ENCODE peak calls at places on chromosomes 16 and 17, in nine cellular contexts. One of them, this sample, is unnamed.
A peak's percentile ranks its signal among the peaks of the same experiment; 100 is the strongest.

GRCh38 chr16:89917773-89918452 is 749 bp upstream of the MC1R start:
- DNase-seq in HCT116: peak; percentile 96
- DNase-seq in IMR-90: peak; percentile 73
- DNase-seq in H7: peak; percentile 86
- DNase-seq in spleen: peak; percentile 94
- DNase-seq in CD4-positive, CD25-positive, alpha-beta regulatory T cell: peak; percentile 58
- DNase-seq in GM06990: peak; percentile 90
- DNase-seq in body of pancreas: peak; percentile 67
- DNase-seq in GM23338: peak; percentile 73
- DNase-seq in this sample: peak; percentile 96

GRCh38 chr17:6455321-6455705 is 11.1 kb downstream of the PIMREG start:
- DNase-seq in GM06990: peak; percentile 59
- DNase-seq in spleen: peak; percentile 91
- DNase-seq in HCT116: no peak
- DNase-seq in GM23338: peak; percentile 76
- DNase-seq in IMR-90: peak; percentile 17
- DNase-seq in body of pancreas: peak; percentile 23
- DNase-seq in H7: peak; percentile 89
- DNase-seq in CD4-positive, CD25-positive, alpha-beta regulatory T cell: no peak
- DNase-seq in this sample: no peak

GRCh38 chr17:19013806-19014627 is 9.5 kb upstream of the FAM83G start:
- DNase-seq in spleen: peak; percentile 18
- DNase-seq in GM23338: no peak
- DNase-seq in HCT116: no peak
- DNase-seq in IMR-90: no peak
- DNase-seq in H7: no peak
- DNase-seq in body of pancreas: no peak
- DNase-seq in CD4-positive, CD25-positive, alpha-beta regulatory T cell: no peak
- DNase-seq in GM06990: no peak
- DNase-seq in this sample: no peak

GRCh38 chr17:74431568-74432483 is at the start of gene GPRC5C:
- DNase-seq in GM06990: peak; percentile 63
- DNase-seq in IMR-90: no peak
- DNase-seq in HCT116: peak; percentile 66
- DNase-seq in GM23338: peak; percentile 88
- DNase-seq in body of pancreas: peak; percentile 95
- DNase-seq in CD4-positive, CD25-positive, alpha-beta regulatory T cell: no peak
- DNase-seq in spleen: peak; percentile 84
- DNase-seq in H7: peak; percentile 95
- DNase-seq in this sample: no peak

GRCh38 chr16:49952386-49952785 is 72.6 kb upstream of the CNEP1R1 start:
- DNase-seq in spleen: no peak
- DNase-seq in IMR-90: no peak
- DNase-seq in H7: no peak
- DNase-seq in body of pancreas: no peak
- DNase-seq in GM23338: no peak
- DNase-seq in HCT116: peak; percentile 4
- DNase-seq in CD4-positive, CD25-positive, alpha-beta regulatory T cell: no peak
- DNase-seq in GM06990: no peak
- DNase-seq in this sample: peak; percentile 21

GRCh38 chr16:57192720-57193486 is 6.8 kb downstream of the RSPRY1 start:
- DNase-seq in HCT116: no peak
- DNase-seq in CD4-positive, CD25-positive, alpha-beta regulatory T cell: no peak
- DNase-seq in spleen: no peak
- DNase-seq in GM06990: no peak
- DNase-seq in IMR-90: peak; percentile 69
- DNase-seq in GM23338: no peak
- DNase-seq in H7: no peak
- DNase-seq in body of pancreas: no peak
- DNase-seq in this sample: peak; percentile 65

GRCh38 chr16:10080031-10080772 is 102.0 kb downstream of the GRIN2A start:
- DNase-seq in HCT116: peak; percentile 15
- DNase-seq in spleen: no peak
- DNase-seq in CD4-positive, CD25-positive, alpha-beta regulatory T cell: no peak
- DNase-seq in GM23338: no peak
- DNase-seq in H7: no peak
- DNase-seq in IMR-90: no peak
- DNase-seq in GM06990: no peak
- DNase-seq in body of pancreas: peak; percentile 63
- DNase-seq in this sample: peak; percentile 25

GRCh38 chr17:71378036-71378435 is 742.8 kb upstream of the SOX9 start:
- DNase-seq in IMR-90: no peak
- DNase-seq in CD4-positive, CD25-positive, alpha-beta regulatory T cell: no peak
- DNase-seq in GM23338: no peak
- DNase-seq in spleen: no peak
- DNase-seq in body of pancreas: no peak
- DNase-seq in H7: no peak
- DNase-seq in HCT116: no peak
- DNase-seq in GM06990: no peak
- DNase-seq in this sample: no peak

GRCh38 chr17:1518410-1518809 is 2.0 kb upstream of the INPP5K start:
- DNase-seq in spleen: no peak
- DNase-seq in IMR-90: no peak
- DNase-seq in H7: no peak
- DNase-seq in GM06990: no peak
- DNase-seq in GM23338: no peak
- DNase-seq in body of pancreas: no peak
- DNase-seq in HCT116: no peak
- DNase-seq in CD4-positive, CD25-positive, alpha-beta regulatory T cell: no peak
- DNase-seq in this sample: no peak

GRCh38 chr17:78128616-78129384 is at the start of gene TMC6:
- DNase-seq in spleen: peak; percentile 94
- DNase-seq in IMR-90: no peak
- DNase-seq in GM23338: peak; percentile 88
- DNase-seq in CD4-positive, CD25-positive, alpha-beta regulatory T cell: peak; percentile 69
- DNase-seq in H7: peak; percentile 99
- DNase-seq in body of pancreas: peak; percentile 78
- DNase-seq in GM06990: peak; percentile 82
- DNase-seq in HCT116: peak; percentile 64
- DNase-seq in this sample: no peak

GRCh38 chr16:74577882-74578366 is 29.0 kb downstream of the GLG1 start:
- DNase-seq in spleen: no peak
- DNase-seq in IMR-90: peak; percentile 88
- DNase-seq in body of pancreas: no peak
- DNase-seq in GM23338: no peak
- DNase-seq in GM06990: peak; percentile 55
- DNase-seq in H7: no peak
- DNase-seq in HCT116: peak; percentile 94
- DNase-seq in CD4-positive, CD25-positive, alpha-beta regulatory T cell: no peak
- DNase-seq in this sample: peak; percentile 26

GRCh38 chr17:55200904-55201608 is 63.7 kb upstream of the HLF start:
- DNase-seq in GM23338: no peak
- DNase-seq in body of pancreas: no peak
- DNase-seq in GM06990: no peak
- DNase-seq in IMR-90: no peak
- DNase-seq in CD4-positive, CD25-positive, alpha-beta regulatory T cell: no peak
- DNase-seq in HCT116: no peak
- DNase-seq in H7: no peak
- DNase-seq in spleen: no peak
- DNase-seq in this sample: no peak

GRCh38 chr17:79777166-79777843 is 643 bp upstream of the CBX2 start:
- DNase-seq in GM06990: peak; percentile 46
- DNase-seq in CD4-positive, CD25-positive, alpha-beta regulatory T cell: peak; percentile 30
- DNase-seq in HCT116: peak; percentile 29
- DNase-seq in body of pancreas: peak; percentile 64
- DNase-seq in spleen: peak; percentile 88
- DNase-seq in H7: peak; percentile 71
- DNase-seq in IMR-90: peak; percentile 32
- DNase-seq in GM23338: peak; percentile 87
- DNase-seq in this sample: peak; percentile 66

GRCh38 chr17:48854774-48855476 is 24.1 kb downstream of the CALCOCO2 start:
- DNase-seq in CD4-positive, CD25-positive, alpha-beta regulatory T cell: no peak
- DNase-seq in IMR-90: no peak
- DNase-seq in H7: no peak
- DNase-seq in HCT116: no peak
- DNase-seq in body of pancreas: no peak
- DNase-seq in GM23338: no peak
- DNase-seq in spleen: no peak
- DNase-seq in GM06990: no peak
- DNase-seq in this sample: no peak

GRCh38 chr17:83194761-83195329 is 115.4 kb downstream of the METRNL start:
- DNase-seq in GM23338: no peak
- DNase-seq in GM06990: no peak
- DNase-seq in H7: no peak
- DNase-seq in body of pancreas: peak; percentile 3
- DNase-seq in HCT116: no peak
- DNase-seq in IMR-90: no peak
- DNase-seq in CD4-positive, CD25-positive, alpha-beta regulatory T cell: no peak
- DNase-seq in spleen: peak; percentile 75
- DNase-seq in this sample: no peak

GRCh38 chr16:21638573-21638975 is 13.8 kb downstream of the IGSF6 start:
- DNase-seq in HCT116: no peak
- DNase-seq in H7: no peak
- DNase-seq in GM06990: no peak
- DNase-seq in IMR-90: peak; percentile 66
- DNase-seq in body of pancreas: no peak
- DNase-seq in spleen: no peak
- DNase-seq in CD4-positive, CD25-positive, alpha-beta regulatory T cell: no peak
- DNase-seq in GM23338: no peak
- DNase-seq in this sample: peak; percentile 30

DNA sequence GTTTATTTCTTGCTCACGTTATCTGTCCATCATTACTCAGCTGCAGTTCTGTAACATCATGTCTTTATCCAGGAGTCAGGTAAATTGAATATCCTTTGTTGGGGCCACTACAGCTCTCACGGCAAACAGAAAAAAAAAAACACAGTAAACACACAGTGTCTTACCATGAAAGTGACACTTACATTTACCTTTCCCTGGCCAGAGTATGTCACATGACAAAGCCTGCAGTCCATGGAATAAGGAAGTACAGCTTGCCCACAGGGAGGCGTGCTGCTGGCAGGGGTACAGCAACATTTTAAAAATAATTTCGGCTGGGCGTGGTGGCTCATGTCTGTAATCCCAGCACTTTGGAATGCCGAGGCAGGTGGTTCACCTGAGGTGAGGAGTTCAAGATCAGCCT is 85.7 kb upstream of the HS3ST4 start:
- DNase-seq in GM23338: peak; percentile 12
- DNase-seq in IMR-90: no peak
- DNase-seq in H7: no peak
- DNase-seq in CD4-positive, CD25-positive, alpha-beta regulatory T cell: no peak
- DNase-seq in HCT116: no peak
- DNase-seq in GM06990: no peak
- DNase-seq in body of pancreas: no peak
- DNase-seq in spleen: no peak
- DNase-seq in this sample: no peak
- H3K4me3 ChIP-seq in GM23338: no peak overlapping the region
- H3K4me3 ChIP-seq in IMR-90: no peak overlapping the region
- H3K4me3 ChIP-seq in H7: no peak overlapping the region
- H3K4me3 ChIP-seq in CD4-positive, CD25-positive, alpha-beta regulatory T cell: no peak overlapping the region
- H3K4me3 ChIP-seq in HCT116: no peak overlapping the region
- H3K4me3 ChIP-seq in GM06990: no peak overlapping the region
- H3K4me3 ChIP-seq in body of pancreas: no peak overlapping the region
- H3K4me3 ChIP-seq in spleen: no peak overlapping the region
- H3K4me3 ChIP-seq in this sample: no peak overlapping the region

DNA sequence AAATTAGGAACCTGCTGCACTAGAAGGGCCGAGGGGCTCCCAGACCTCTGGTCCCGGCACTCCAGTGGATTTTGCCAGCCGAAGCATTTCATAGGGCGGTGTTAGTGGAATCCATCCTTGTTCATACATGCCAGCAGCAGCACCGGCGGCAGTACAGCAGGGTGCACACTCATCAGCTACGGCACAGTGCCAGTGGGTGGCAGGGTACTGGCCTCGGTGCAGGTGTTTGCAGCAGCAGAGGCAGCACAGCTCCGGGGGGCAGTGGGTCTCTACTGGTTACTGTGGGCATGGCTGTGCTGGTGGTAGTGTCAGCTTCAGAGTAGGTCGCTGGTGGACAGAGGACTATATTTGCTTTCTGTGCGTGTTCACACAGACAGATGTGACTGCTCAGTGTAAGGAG is 985.7 kb downstream of the CDH8 start:
- DNase-seq in GM23338: no peak
- DNase-seq in CD4-positive, CD25-positive, alpha-beta regulatory T cell: no peak
- DNase-seq in H7: no peak
- DNase-seq in body of pancreas: no peak
- DNase-seq in spleen: no peak
- DNase-seq in HCT116: no peak
- DNase-seq in IMR-90: no peak
- DNase-seq in GM06990: peak; percentile 0
- DNase-seq in this sample: no peak
- H3K4me3 ChIP-seq in GM23338: no peak overlapping the region
- H3K4me3 ChIP-seq in CD4-positive, CD25-positive, alpha-beta regulatory T cell: no peak overlapping the region
- H3K4me3 ChIP-seq in H7: no peak overlapping the region
- H3K4me3 ChIP-seq in body of pancreas: no peak overlapping the region
- H3K4me3 ChIP-seq in spleen: no peak overlapping the region
- H3K4me3 ChIP-seq in HCT116: no peak overlapping the region
- H3K4me3 ChIP-seq in IMR-90: no peak overlapping the region
- H3K4me3 ChIP-seq in GM06990: no peak overlapping the region
- H3K4me3 ChIP-seq in this sample: no peak overlapping the region

DNA sequence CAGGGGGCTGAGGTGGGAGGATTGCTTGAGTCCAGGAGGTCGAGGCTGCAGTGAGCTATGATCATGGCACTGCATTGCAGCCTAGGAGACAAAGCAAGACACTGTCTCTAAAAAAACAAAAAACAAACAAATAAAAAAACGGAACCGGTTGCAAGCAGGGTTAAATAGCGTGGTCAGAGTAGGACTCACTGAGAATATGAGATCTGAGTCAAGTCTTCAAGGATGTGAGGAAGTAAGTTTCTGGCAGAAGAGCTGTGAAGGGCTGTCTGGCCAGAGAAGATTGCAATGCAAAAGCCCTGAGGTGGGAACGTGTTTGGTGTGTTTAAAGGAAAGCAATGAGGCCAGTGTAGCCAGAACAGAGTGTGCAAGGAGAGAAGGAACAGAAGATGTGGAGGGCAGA is 6.2 kb downstream of the G6PC1 start:
- DNase-seq in GM06990: no peak
- DNase-seq in body of pancreas: no peak
- DNase-seq in CD4-positive, CD25-positive, alpha-beta regulatory T cell: no peak
- DNase-seq in H7: no peak
- DNase-seq in spleen: no peak
- DNase-seq in GM23338: no peak
- DNase-seq in HCT116: no peak
- DNase-seq in IMR-90: no peak
- DNase-seq in this sample: no peak
- H3K4me3 ChIP-seq in GM06990: no peak overlapping the region
- H3K4me3 ChIP-seq in body of pancreas: no peak overlapping the region
- H3K4me3 ChIP-seq in CD4-positive, CD25-positive, alpha-beta regulatory T cell: no peak overlapping the region
- H3K4me3 ChIP-seq in H7: no peak overlapping the region
- H3K4me3 ChIP-seq in spleen: no peak overlapping the region
- H3K4me3 ChIP-seq in GM23338: no peak overlapping the region
- H3K4me3 ChIP-seq in HCT116: no peak overlapping the region
- H3K4me3 ChIP-seq in IMR-90: no peak overlapping the region
- H3K4me3 ChIP-seq in this sample: no peak overlapping the region

GRCh38 chr17:67390646-67391480 is 13.8 kb downstream of the PITPNC1 start:
- DNase-seq in GM23338: no peak
- DNase-seq in IMR-90: peak; percentile 99
- DNase-seq in GM06990: peak; percentile 75
- DNase-seq in H7: no peak
- DNase-seq in CD4-positive, CD25-positive, alpha-beta regulatory T cell: peak; percentile 16
- DNase-seq in body of pancreas: peak; percentile 83
- DNase-seq in HCT116: peak; percentile 89
- DNase-seq in spleen: peak; percentile 80
- DNase-seq in this sample: peak; percentile 97
- H3K4me3 ChIP-seq in GM23338: no peak overlapping the region
- H3K4me3 ChIP-seq in IMR-90: peak overlapping the region; percentile 12
- H3K4me3 ChIP-seq in GM06990: no peak overlapping the region
- H3K4me3 ChIP-seq in H7: no peak overlapping the region
- H3K4me3 ChIP-seq in CD4-positive, CD25-positive, alpha-beta regulatory T cell: peak overlapping the region; percentile 69
- H3K4me3 ChIP-seq in body of pancreas: no peak overlapping the region
- H3K4me3 ChIP-seq in HCT116: peak overlapping the region; percentile 36
- H3K4me3 ChIP-seq in spleen: no peak overlapping the region
- H3K4me3 ChIP-seq in this sample: no peak overlapping the region

GRCh38 chr17:76026714-76027158 is 370 bp downstream of the EVPL start:
- DNase-seq in body of pancreas: no peak
- DNase-seq in H7: peak; percentile 36
- DNase-seq in spleen: no peak
- DNase-seq in GM23338: no peak
- DNase-seq in HCT116: no peak
- DNase-seq in CD4-positive, CD25-positive, alpha-beta regulatory T cell: no peak
- DNase-seq in IMR-90: no peak
- DNase-seq in GM06990: no peak
- DNase-seq in this sample: no peak
- H3K4me3 ChIP-seq in body of pancreas: no peak overlapping the region
- H3K4me3 ChIP-seq in H7: no peak overlapping the region
- H3K4me3 ChIP-seq in spleen: no peak overlapping the region
- H3K4me3 ChIP-seq in GM23338: no peak overlapping the region
- H3K4me3 ChIP-seq in HCT116: peak overlapping the region; percentile 69
- H3K4me3 ChIP-seq in CD4-positive, CD25-positive, alpha-beta regulatory T cell: no peak overlapping the region
- H3K4me3 ChIP-seq in IMR-90: no peak overlapping the region
- H3K4me3 ChIP-seq in GM06990: no peak overlapping the region
- H3K4me3 ChIP-seq in this sample: no peak overlapping the region

This sample was measured in cardiac fibroblast.